ENCODE peak calls at places on chromosomes 6 and 20, in five cellular contexts. I, X, U, A and T are unnamed samples.

GRCh38 chr6:40932366-40932765 is 106.7 kb downstream of the UNC5CL start:
- DNase-seq in I (no peak), X (no peak), U (no peak), A (peak), T (no peak)

GRCh38 chr6:35852994-35853393 is 47.8 kb downstream of the LHFPL5 start:
- DNase-seq in I (no peak), X (no peak), U (no peak), A (no peak), T (no peak)

GRCh38 chr6:79127660-79128059 is 49.6 kb upstream of the PHIP start:
- DNase-seq in I (peak), X (no peak), U (no peak), A (peak), T (no peak)

GRCh38 chr20:14051454-14051853 is 56.1 kb downstream of the MACROD2 start:
- DNase-seq in I (no peak), X (no peak), U (no peak), A (no peak), T (no peak)

GRCh38 chr6:20409427-20409971 is 7.8 kb downstream of the E2F3 start:
- DNase-seq in I (no peak), X (peak), U (no peak), A (no peak), T (peak)

GRCh38 chr6:39665871-39666270 is 59.3 kb downstream of the KIF6 start:
- DNase-seq in I (no peak), X (peak), U (no peak), A (no peak), T (no peak)

GRCh38 chr6:124963416-124964083 is 1.3 kb downstream of the RNF217 start:
- DNase-seq in I (no peak), X (peak), U (no peak), A (peak), T (peak)

GRCh38 chr6:143323729-143324465 is 126.6 kb downstream of the ADAT2 start:
- DNase-seq in I (no peak), X (no peak), U (no peak), A (no peak), T (no peak)

GRCh38 chr20:20594171-20594530 is 118.3 kb downstream of the RALGAPA2 start:
- DNase-seq in I (peak), X (peak), U (no peak), A (peak), T (peak)

GRCh38 chr20:20835897-20836296 is 123.5 kb upstream of the RALGAPA2 start:
- DNase-seq in I (no peak), X (no peak), U (no peak), A (no peak), T (no peak)

GRCh38 chr20:64052326-64052722 is 2.9 kb upstream of the SOX18 start:
- DNase-seq in I (no peak), X (no peak), U (no peak), A (no peak), T (no peak)

GRCh38 chr6:167825059-167825758 is 1.5 kb upstream of the AFDN start:
- DNase-seq in I (peak), X (peak), U (no peak), A (no peak), T (no peak)

GRCh38 chr6:123808556-123808955 is 4.9 kb downstream of the NKAIN2 start:
- DNase-seq in I (peak), X (no peak), U (no peak), A (no peak), T (no peak)

GRCh38 chr6:151242420-151242841 is 2.7 kb downstream of the AKAP12 start:
- DNase-seq in I (peak), X (peak), U (no peak), A (peak), T (peak)

GRCh38 chr6:15293674-15294073 is 47.8 kb downstream of the JARID2 start:
- DNase-seq in I (no peak), X (no peak), U (no peak), A (no peak), T (no peak)

GRCh38 chr6:104182811-104183210 is 676.9 kb downstream of the HACE1 start:
- DNase-seq in I (no peak), X (peak), U (no peak), A (no peak), T (no peak)

GRCh38 chr20:24148372-24148771 is 159.8 kb upstream of the GGTLC1 start:
- DNase-seq in I (no peak), X (no peak), U (no peak), A (no peak), T (peak)

GRCh38 chr20:17676942-17677341 is 5.1 kb downstream of the RRBP1 start:
- DNase-seq in I (no peak), X (peak), U (no peak), A (no peak), T (no peak)

GRCh38 chr20:22691369-22692118 is 107.2 kb upstream of the FOXA2 start:
- DNase-seq in I (peak), X (peak), U (peak), A (peak), T (peak)

GRCh38 chr20:44398303-44398702 is 42.8 kb downstream of the HNF4A start:
- DNase-seq in I (no peak), X (peak), U (no peak), A (no peak), T (peak)

GRCh38 chr6:15763827-15764226 is 101.0 kb upstream of the DTNBP1 start:
- DNase-seq in I (peak), X (peak), U (no peak), A (no peak), T (peak)

GRCh38 chr6:13462380-13463326 is 24.7 kb downstream of the GFOD1 start:
- DNase-seq in I (peak), X (peak), U (no peak), A (peak), T (peak)

GRCh38 chr20:22684763-22685443 is 100.5 kb upstream of the FOXA2 start:
- DNase-seq in I (no peak), X (no peak), U (no peak), A (no peak), T (no peak)

DNA sequence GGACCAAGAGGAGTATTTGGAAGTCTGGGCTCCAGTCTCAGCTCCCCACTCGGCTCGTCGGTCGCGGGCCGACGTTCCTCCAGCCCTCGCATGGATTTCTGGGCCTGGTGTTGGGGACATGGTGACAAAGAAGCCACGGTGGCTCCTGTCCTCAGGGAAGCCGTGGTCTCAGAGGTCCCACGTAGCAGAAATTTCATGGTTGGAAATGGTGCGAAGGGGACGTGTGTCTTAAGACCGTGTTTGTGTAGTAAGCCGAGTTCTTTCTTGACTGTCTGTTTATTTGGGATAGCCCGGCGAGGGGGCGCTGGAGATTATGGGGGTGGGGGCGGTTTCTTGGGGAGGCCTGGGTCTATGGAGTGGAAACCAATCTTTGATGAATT is 23.4 kb upstream of the MAP3K7 start:
- DNase-seq in I (peak), X (peak), U (no peak), A (peak), T (peak)
- H3K9ac ChIP-seq in I (no peak), X (no peak), U (peak), A (peak), T (no peak)

GRCh38 chr6:105372862-105373182 is 30.1 kb downstream of the PREP start:
- DNase-seq in I (no peak), X (no peak), U (no peak), A (no peak), T (no peak)
- H3K9ac ChIP-seq in I (no peak), X (no peak), U (no peak), A (no peak), T (no peak)

GRCh38 chr20:37297066-37297736 is 7.7 kb downstream of the MANBAL start:
- DNase-seq in I (no peak), X (peak), U (no peak), A (no peak), T (peak)
- H3K9ac ChIP-seq in I (no peak), X (peak), U (no peak), A (no peak), T (no peak)

GRCh38 chr6:37490466-37491015 is 9.2 kb downstream of the CCDC167 start:
- DNase-seq in I (no peak), X (no peak), U (no peak), A (no peak), T (no peak)

GRCh38 chr6:37491161-37491829 is 8.4 kb downstream of the CCDC167 start:
- DNase-seq in I (no peak), X (no peak), U (no peak), A (no peak), T (no peak)

GRCh38 chr6:37491830-37492208 is 7.9 kb downstream of the CCDC167 start:
- DNase-seq in I (no peak), X (no peak), U (no peak), A (no peak), T (no peak)

GRCh38 chr6:37493047-37493995 is 6.4 kb downstream of the CCDC167 start:
- DNase-seq in I (no peak), X (no peak), U (no peak), A (no peak), T (no peak)

DNA sequence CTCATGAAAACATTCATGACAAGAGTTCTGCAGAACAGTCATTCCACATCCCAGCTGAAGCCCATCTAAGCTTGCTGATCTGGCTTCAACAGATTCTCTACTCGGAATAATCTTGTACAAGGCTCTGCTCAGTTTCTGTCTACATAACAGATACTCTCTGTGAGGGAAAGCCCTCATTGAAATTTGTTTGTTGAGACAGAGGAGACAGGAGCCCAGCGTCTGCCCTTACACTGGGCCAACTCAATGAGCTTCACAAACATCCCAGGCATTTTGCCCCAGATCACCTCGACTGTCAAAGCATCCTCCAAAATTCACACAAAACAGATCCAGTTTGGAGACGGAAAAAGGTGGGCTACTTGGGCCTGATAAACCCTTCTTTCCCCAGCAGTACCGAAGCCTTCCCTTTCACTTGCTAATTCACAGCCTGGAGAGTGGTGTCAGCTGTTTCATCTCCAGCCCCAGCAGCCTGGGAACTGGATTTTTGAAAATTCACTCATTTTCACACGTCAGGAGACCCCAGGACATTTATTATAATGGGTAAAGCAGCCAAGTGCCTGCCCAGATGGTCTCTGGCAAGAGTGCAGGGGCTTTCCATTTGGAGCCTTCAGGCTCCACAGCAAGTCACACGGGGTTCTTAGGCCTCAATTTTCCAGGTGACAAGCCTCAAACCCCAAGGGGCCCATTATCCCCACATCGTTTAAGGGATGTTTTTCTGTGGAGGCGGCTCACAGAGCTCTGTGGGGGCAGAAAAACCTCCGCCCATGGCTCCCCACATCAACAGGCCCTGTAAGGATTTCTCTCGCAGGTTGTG is 7.3 kb downstream of the CCDC167 start:
- DNase-seq in I (no peak), X (no peak), U (no peak), A (no peak), T (no peak)
- H3K9ac ChIP-seq in I (no peak), X (no peak), U (peak), A (no peak), T (no peak)

DNA sequence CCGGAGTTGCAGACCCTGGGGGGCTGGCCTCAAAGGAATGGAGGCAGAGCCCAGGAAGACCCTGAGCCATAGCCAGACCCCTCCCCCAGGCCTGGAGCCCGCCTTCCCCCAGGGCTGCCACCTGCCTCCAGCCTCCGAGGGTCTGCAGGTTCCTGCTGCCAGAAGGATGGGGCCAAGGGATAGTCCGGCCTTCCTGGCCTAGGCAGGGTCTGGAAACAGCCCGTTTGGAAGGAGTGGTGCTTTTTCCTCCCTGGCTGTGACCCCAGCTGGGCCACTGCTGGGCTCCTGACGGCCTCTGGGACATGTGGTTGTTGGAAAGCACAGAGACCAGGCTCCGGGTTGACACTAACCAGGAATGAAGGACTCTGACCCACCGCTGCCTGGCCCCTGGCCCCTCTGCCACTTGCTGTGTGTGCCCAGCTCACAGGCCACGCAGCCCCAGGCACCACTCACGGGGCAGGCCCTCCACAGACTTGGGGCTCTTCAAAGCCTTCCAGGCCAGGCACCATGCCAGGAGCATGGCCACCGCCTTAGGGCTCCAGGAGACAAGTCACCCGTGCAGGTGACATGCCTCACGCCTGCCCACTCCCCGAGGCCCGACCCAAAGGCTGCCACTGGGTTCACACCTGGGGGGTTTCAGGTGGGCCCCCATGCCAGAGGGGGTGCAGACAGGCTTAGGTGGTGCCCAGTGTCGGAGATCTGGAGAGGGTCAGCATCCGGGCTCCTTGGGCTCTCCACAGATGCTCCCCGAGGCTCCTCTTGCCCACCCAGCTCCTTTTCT is 3.9 kb upstream of the LAMA5 start:
- DNase-seq in I (no peak), X (no peak), U (no peak), A (no peak), T (no peak)
- H3K9ac ChIP-seq in I (no peak), X (no peak), U (no peak), A (no peak), T (no peak)

DNA sequence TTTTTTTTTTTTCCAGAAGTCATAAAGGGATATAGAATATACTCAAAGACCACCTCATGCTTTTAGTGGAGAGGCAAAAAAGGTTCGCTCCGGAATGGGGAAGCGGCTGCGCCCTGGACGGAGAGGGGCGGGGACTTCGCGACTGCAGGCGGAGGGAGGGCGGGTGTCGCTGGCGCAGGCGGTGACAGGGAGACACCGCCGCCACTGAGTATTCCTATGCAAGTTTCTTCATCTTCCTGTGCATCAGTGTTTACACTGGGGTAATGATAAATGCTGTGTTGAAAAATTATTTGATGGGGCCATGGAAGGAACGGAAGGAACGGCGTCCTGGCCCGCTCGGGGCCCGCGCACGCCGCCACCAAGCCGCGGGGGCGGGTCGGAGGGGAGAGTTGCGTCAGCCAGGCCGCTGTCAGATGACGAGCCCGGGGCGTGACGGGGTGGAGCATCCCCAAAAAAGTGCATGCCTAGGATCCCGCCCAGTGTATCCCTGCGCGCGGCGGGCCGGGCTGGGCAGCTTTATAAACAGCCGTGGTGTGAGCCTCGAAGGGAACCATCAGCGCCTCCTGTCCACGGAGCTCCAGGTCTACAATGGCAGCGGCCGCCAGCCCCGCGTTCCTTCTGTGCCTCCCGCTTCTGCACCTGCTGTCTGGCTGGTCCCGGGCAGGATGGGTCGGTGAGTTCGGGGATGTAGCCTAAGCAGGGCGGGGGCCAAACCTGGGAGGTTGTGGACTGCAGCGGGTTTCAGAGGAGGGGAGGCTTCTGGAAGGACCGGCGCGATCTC is at the start of gene ULBP1:
- DNase-seq in I (peak), X (peak), U (peak), A (peak), T (peak)
- H3K9ac ChIP-seq in I (no peak), X (peak), U (peak), A (peak), T (peak)

GRCh38 chr6:958531-958930 is 265.6 kb upstream of the EXOC2 start:
- DNase-seq in I (no peak), X (peak), U (no peak), A (peak), T (peak)

GRCh38 chr6:963456-963855 is 270.5 kb upstream of the EXOC2 start:
- DNase-seq in I (no peak), X (no peak), U (no peak), A (no peak), T (no peak)

GRCh38 chr6:960356-960755 is 267.4 kb upstream of the EXOC2 start:
- DNase-seq in I (peak), X (no peak), U (no peak), A (no peak), T (peak)

DNA sequence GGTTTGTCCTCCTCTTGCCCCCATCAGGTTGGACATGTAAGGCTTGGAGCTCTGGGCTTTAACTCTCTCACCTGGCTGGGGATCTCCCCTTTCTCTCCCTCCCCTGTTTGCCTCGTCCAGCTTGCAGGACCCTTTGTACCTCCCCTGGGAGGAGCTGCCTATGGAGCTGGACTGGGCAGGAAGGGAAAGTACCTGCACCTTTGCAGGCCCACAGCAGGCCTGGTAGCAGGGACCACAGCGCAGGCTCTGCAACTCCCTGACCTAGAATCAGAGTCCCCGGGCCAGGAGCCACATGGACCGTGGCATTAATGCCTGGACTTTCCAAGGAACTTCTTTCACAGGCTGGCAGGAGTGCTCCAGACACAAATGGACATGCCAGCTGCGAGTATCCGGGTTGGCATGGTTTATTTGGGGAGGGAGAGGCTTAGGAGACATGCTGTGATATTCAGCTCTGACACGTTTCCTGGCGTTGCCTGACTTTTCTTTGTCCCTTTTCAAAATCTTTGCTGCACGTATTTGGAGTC is 268.5 kb upstream of the EXOC2 start:
- DNase-seq in I (no peak), X (no peak), U (no peak), A (no peak), T (no peak)
- H3K9ac ChIP-seq in I (no peak), X (no peak), U (no peak), A (no peak), T (no peak)

GRCh38 chr6:26362836-26363220 is 2.2 kb upstream of the BTN3A2 start:
- DNase-seq in I (no peak), X (no peak), U (no peak), A (no peak), T (no peak)

GRCh38 chr6:26362093-26362835 is 2.7 kb upstream of the BTN3A2 start:
- DNase-seq in I (no peak), X (no peak), U (no peak), A (no peak), T (no peak)

GRCh38 chr6:26365633-26365995 is 616 bp downstream of the BTN3A2 start:
- DNase-seq in I (no peak), X (no peak), U (no peak), A (no peak), T (no peak)

GRCh38 chr6:26366504-26366903 is 1.5 kb downstream of the BTN3A2 start:
- DNase-seq in I (no peak), X (no peak), U (no peak), A (no peak), T (no peak)

GRCh38 chr6:26363882-26364825 is 844 bp upstream of the BTN3A2 start:
- DNase-seq in I (no peak), X (peak), U (no peak), A (no peak), T (peak)
- H3K9ac ChIP-seq in I (no peak), X (peak), U (no peak), A (no peak), T (no peak)